ENCODE peak calls at places on chromosome 3, in five cellular contexts. G, P, U, K and B are unnamed samples.

GRCh38 chr3:111260878-111261277 is 189.3 kb downstream of the NECTIN3 start:
- DNase-seq in U (no peak), P (no peak), G (peak), K (no peak), B (no peak)

GRCh38 chr3:49602877-49603411 is 48.7 kb downstream of the BSN start:
- DNase-seq in K (no peak), P (no peak), U (no peak), G (no peak), B (no peak)

GRCh38 chr3:172129868-172130751 is 90.7 kb downstream of the FNDC3B start:
- DNase-seq in K (peak), P (peak), U (peak), G (peak), B (peak)

GRCh38 chr3:61740494-61740893 is 179.1 kb downstream of the PTPRG start:
- DNase-seq in U (no peak), G (no peak), P (no peak), K (no peak), B (no peak)

GRCh38 chr3:128709038-128709437 is 16.9 kb upstream of the RAB7A start:
- DNase-seq in G (no peak), K (no peak), U (no peak), P (no peak), B (no peak)

GRCh38 chr3:59127071-59127470 is 77.2 kb upstream of the CFAP20DC start:
- DNase-seq in K (no peak), P (peak), G (peak), U (no peak), B (peak)

GRCh38 chr3:52636673-52637072 is 49.0 kb downstream of the PBRM1 start:
- DNase-seq in G (peak), P (no peak), K (no peak), U (no peak), B (peak)

GRCh38 chr3:49661281-49661680 is 12.9 kb upstream of the APEH start:
- DNase-seq in G (peak), K (no peak), U (no peak), P (no peak), B (peak)

GRCh38 chr3:196634851-196635250 is 4.6 kb upstream of the NRROS start:
- DNase-seq in U (no peak), G (no peak), P (no peak), K (no peak), B (no peak)

GRCh38 chr3:9067352-9067975 is 104.2 kb upstream of the RAD18 start:
- DNase-seq in P (peak), K (peak), G (peak), U (peak), B (peak)

GRCh38 chr3:185176756-185177359 is 24.0 kb upstream of the C3orf70 start:
- DNase-seq in G (peak), K (peak), U (no peak), P (peak), B (peak)

GRCh38 chr3:196524527-196524926 is 9.4 kb upstream of the SMCO1 start:
- DNase-seq in U (no peak), P (no peak), K (no peak), G (no peak), B (peak)

GRCh38 chr3:42031808-42032475 is 59.2 kb upstream of the TRAK1 start:
- DNase-seq in P (no peak), K (peak), G (peak), U (no peak), B (peak)
- H3K4me3 ChIP-seq in P (no peak), K (no peak), G (no peak), U (no peak), B (no peak)

DNA sequence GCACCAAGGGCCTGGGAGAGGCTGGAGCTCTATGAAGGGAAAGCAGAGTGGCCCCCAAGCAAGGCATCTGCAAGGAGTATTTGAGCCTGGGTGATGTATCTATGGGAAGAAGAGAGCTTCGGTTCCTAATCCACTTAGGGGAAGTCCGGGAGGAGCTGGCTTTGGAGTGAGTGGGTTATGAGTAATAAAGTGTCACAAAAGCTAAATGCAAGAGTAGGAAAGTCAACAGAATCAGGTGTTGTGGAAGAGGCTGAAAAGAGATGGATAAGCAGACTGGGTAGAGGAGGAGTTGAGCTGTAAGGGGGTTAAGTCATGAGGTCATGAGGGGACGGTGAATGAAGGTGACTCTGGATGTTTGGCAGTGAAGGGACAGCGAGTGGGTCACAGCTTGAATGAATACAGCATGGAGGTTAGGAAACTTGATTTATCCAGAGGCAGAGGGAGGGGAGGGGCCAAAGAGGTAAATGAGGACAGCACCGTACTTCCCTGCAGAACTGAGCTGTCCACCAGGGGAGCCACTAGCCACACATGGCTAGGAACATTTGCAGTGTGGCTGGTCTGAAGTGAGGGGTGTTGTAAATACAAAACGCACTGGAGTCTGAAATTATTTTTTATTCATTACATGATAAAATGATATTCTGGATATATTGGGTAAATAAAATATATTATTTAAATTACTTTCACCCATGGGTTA is 83.3 kb downstream of the ADCY5 start:
- DNase-seq in K (no peak), G (no peak), U (no peak), P (no peak), B (peak)
- TF ChIP-seq CTCF in K (peak), G (peak), U (peak), P (peak), B (peak)

GRCh38 chr3:112395166-112395894 is 62.4 kb downstream of the CD200 start:
- DNase-seq in K (no peak), U (no peak), P (no peak), G (peak), B (no peak)
- H3K4me3 ChIP-seq in K (no peak), U (no peak), P (no peak), G (no peak), B (no peak)

GRCh38 chr3:38138347-38139190 is at the start of gene MYD88:
- DNase-seq in U (peak), K (peak), P (peak), G (peak), B (peak)

GRCh38 chr3:38136272-38136806 is 588 bp downstream of the ACAA1 start:
- DNase-seq in K (peak), G (peak), U (no peak), P (no peak), B (no peak)

GRCh38 chr3:38139191-38139590 is 730 bp downstream of the MYD88 start:
- DNase-seq in K (peak), U (no peak), P (no peak), G (no peak), B (peak)

GRCh38 chr3:38136807-38137614 is at the start of gene ACAA1:
- DNase-seq in G (peak), P (peak), K (peak), U (peak), B (peak)

DNA sequence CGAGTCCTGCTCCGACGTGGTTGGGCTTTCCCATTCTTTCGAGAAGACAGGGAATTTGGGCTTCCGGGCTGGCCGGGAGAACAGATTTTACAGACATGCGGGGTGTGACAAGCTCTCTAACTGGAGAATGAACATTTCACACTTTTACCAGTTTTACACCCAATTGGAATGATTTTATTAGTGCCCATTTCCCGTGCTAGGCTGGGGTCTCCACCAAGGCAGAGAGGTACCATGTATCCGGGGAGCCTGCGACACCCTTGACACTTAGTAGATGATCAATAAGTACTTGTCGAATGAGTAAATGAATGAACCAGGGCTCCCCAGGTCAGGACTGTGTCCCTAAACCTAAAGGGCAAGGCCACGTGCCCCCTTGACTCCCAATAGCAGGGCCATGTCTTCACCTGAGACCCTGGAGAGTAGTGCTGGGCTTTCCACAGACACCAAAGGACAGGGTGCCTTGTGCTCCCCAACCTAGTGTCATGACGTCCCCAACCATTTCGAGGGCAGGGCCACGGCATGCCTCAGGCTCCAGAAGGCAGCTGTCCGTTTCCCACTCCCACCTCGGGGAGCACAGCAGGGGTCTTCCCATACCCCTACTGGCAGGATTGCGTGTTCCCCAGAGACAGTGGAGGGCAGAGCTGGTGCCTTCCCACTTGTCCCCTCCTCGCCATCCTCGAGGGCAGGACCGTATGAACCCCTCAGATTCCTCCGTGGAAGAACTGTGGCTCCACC is 680 bp upstream of the MYD88 start:
- DNase-seq in U (no peak), K (peak), G (peak), P (no peak), B (no peak)
- TF ChIP-seq CTCF in U (no peak), K (no peak), G (no peak), P (peak), B (no peak)